ENCODE peak calls at places on chromosomes 12 and 14, in seven cellular contexts. One of them, this sample, is unnamed. For H3K9me3, the result is how much of the 10 kb centered on the place peaks cover.

GRCh38 chr14:44316647-44317432 is 190.2 kb downstream of the FSCB start:
- DNase-seq in ascending aorta: no peak
- DNase-seq in fibroblast of lung: peak
- DNase-seq in H9: no peak
- DNase-seq in GM23248: peak
- DNase-seq in mucosa of descending colon: peak
- DNase-seq in OCI-LY7: no peak
- DNase-seq in this sample: peak

GRCh38 chr14:26319139-26319864 is 278.5 kb downstream of the NOVA1 start:
- DNase-seq in ascending aorta: no peak
- DNase-seq in fibroblast of lung: no peak
- DNase-seq in OCI-LY7: no peak
- DNase-seq in H9: no peak
- DNase-seq in mucosa of descending colon: no peak
- DNase-seq in GM23248: no peak
- DNase-seq in this sample: no peak

GRCh38 chr14:24958271-24958670 is 91.7 kb downstream of the STXBP6 start:
- DNase-seq in mucosa of descending colon: no peak
- DNase-seq in H9: no peak
- DNase-seq in GM23248: no peak
- DNase-seq in OCI-LY7: no peak
- DNase-seq in ascending aorta: no peak
- DNase-seq in fibroblast of lung: no peak
- DNase-seq in this sample: no peak

GRCh38 chr12:58547217-58547616 is 373.1 kb downstream of the LRIG3 start:
- DNase-seq in H9: no peak
- DNase-seq in ascending aorta: no peak
- DNase-seq in OCI-LY7: no peak
- DNase-seq in fibroblast of lung: no peak
- DNase-seq in mucosa of descending colon: no peak
- DNase-seq in GM23248: no peak
- DNase-seq in this sample: no peak

GRCh38 chr12:109539508-109539907 is 33.8 kb downstream of the MMAB start:
- DNase-seq in H9: no peak
- DNase-seq in fibroblast of lung: peak
- DNase-seq in ascending aorta: no peak
- DNase-seq in GM23248: peak
- DNase-seq in mucosa of descending colon: no peak
- DNase-seq in OCI-LY7: no peak
- DNase-seq in this sample: no peak

GRCh38 chr12:119668315-119668651 is 350 bp downstream of the PRKAB1 start:
- DNase-seq in mucosa of descending colon: no peak
- DNase-seq in GM23248: peak
- DNase-seq in fibroblast of lung: peak
- DNase-seq in OCI-LY7: peak
- DNase-seq in H9: no peak
- DNase-seq in ascending aorta: no peak
- DNase-seq in this sample: no peak

GRCh38 chr14:59305231-59305630 is 116.8 kb downstream of the DAAM1 start:
- DNase-seq in OCI-LY7: peak
- DNase-seq in GM23248: peak
- DNase-seq in H9: no peak
- DNase-seq in mucosa of descending colon: no peak
- DNase-seq in fibroblast of lung: peak
- DNase-seq in ascending aorta: no peak
- DNase-seq in this sample: no peak

GRCh38 chr14:71579331-71579730 is 352.9 kb upstream of the RGS6 start:
- DNase-seq in fibroblast of lung: no peak
- DNase-seq in GM23248: no peak
- DNase-seq in OCI-LY7: no peak
- DNase-seq in H9: no peak
- DNase-seq in ascending aorta: no peak
- DNase-seq in mucosa of descending colon: no peak
- DNase-seq in this sample: no peak

GRCh38 chr12:2794261-2794735 is 472 bp upstream of the FKBP4 start:
- DNase-seq in GM23248: peak
- DNase-seq in OCI-LY7: peak
- DNase-seq in mucosa of descending colon: no peak
- DNase-seq in fibroblast of lung: peak
- DNase-seq in ascending aorta: no peak
- DNase-seq in H9: no peak
- DNase-seq in this sample: no peak

GRCh38 chr14:82642425-82642824 is 1108.8 kb upstream of the SEL1L start:
- DNase-seq in fibroblast of lung: peak
- DNase-seq in mucosa of descending colon: no peak
- DNase-seq in GM23248: no peak
- DNase-seq in OCI-LY7: no peak
- DNase-seq in ascending aorta: no peak
- DNase-seq in H9: peak
- DNase-seq in this sample: no peak

GRCh38 chr12:127690161-127690560 is 576.8 kb upstream of the TMEM132C start:
- DNase-seq in OCI-LY7: peak
- DNase-seq in mucosa of descending colon: no peak
- DNase-seq in fibroblast of lung: no peak
- DNase-seq in H9: no peak
- DNase-seq in ascending aorta: no peak
- DNase-seq in GM23248: no peak
- DNase-seq in this sample: peak

GRCh38 chr12:105804591-105805265 is 334.0 kb downstream of the NUAK1 start:
- DNase-seq in mucosa of descending colon: no peak
- DNase-seq in OCI-LY7: no peak
- DNase-seq in ascending aorta: no peak
- DNase-seq in GM23248: no peak
- DNase-seq in fibroblast of lung: no peak
- DNase-seq in H9: no peak
- DNase-seq in this sample: no peak

GRCh38 chr14:47921133-47921532 is 245.7 kb upstream of the MDGA2 start:
- DNase-seq in fibroblast of lung: no peak
- DNase-seq in H9: no peak
- DNase-seq in mucosa of descending colon: no peak
- DNase-seq in ascending aorta: no peak
- DNase-seq in OCI-LY7: no peak
- DNase-seq in GM23248: no peak
- DNase-seq in this sample: no peak

GRCh38 chr12:92059976-92060375 is 85.7 kb downstream of the BTG1 start:
- DNase-seq in GM23248: peak
- DNase-seq in OCI-LY7: no peak
- DNase-seq in H9: no peak
- DNase-seq in fibroblast of lung: peak
- DNase-seq in mucosa of descending colon: no peak
- DNase-seq in ascending aorta: no peak
- DNase-seq in this sample: no peak

GRCh38 chr12:7374423-7375144 is 69.4 kb downstream of the CD163L1 start:
- DNase-seq in fibroblast of lung: peak
- DNase-seq in ascending aorta: no peak
- DNase-seq in GM23248: peak
- DNase-seq in mucosa of descending colon: no peak
- DNase-seq in OCI-LY7: peak
- DNase-seq in H9: peak
- DNase-seq in this sample: peak

GRCh38 chr12:108360487-108360886 is 21.4 kb upstream of the CMKLR1 start:
- DNase-seq in H9: no peak
- DNase-seq in mucosa of descending colon: no peak
- DNase-seq in ascending aorta: no peak
- DNase-seq in OCI-LY7: no peak
- DNase-seq in fibroblast of lung: no peak
- DNase-seq in GM23248: peak
- DNase-seq in this sample: no peak

GRCh38 chr12:100346660-100347059 is 10.2 kb upstream of the SLC17A8 start:
- DNase-seq in H9: no peak
- DNase-seq in GM23248: no peak
- DNase-seq in ascending aorta: no peak
- DNase-seq in mucosa of descending colon: no peak
- DNase-seq in fibroblast of lung: no peak
- DNase-seq in OCI-LY7: no peak
- DNase-seq in this sample: no peak

GRCh38 chr14:75303415-75303814 is 24.8 kb downstream of the FOS start:
- DNase-seq in fibroblast of lung: peak
- DNase-seq in ascending aorta: no peak
- DNase-seq in OCI-LY7: peak
- DNase-seq in GM23248: peak
- DNase-seq in mucosa of descending colon: no peak
- DNase-seq in H9: peak
- DNase-seq in this sample: no peak

GRCh38 chr12:52045794-52046199 is 5.4 kb upstream of the NR4A1 start:
- DNase-seq in GM23248: no peak
- DNase-seq in mucosa of descending colon: peak
- DNase-seq in fibroblast of lung: no peak
- DNase-seq in H9: no peak
- DNase-seq in ascending aorta: no peak
- DNase-seq in OCI-LY7: no peak
- DNase-seq in this sample: no peak

GRCh38 chr12:132942611-132943010 is 13.5 kb downstream of the ZNF605 start:
- DNase-seq in GM23248: no peak
- DNase-seq in fibroblast of lung: no peak
- DNase-seq in H9: no peak
- DNase-seq in mucosa of descending colon: no peak
- DNase-seq in ascending aorta: no peak
- DNase-seq in OCI-LY7: no peak
- DNase-seq in this sample: peak

GRCh38 chr12:132941336-132941954 is 14.7 kb downstream of the ZNF605 start:
- DNase-seq in fibroblast of lung: no peak
- DNase-seq in GM23248: no peak
- DNase-seq in OCI-LY7: no peak
- DNase-seq in ascending aorta: no peak
- DNase-seq in mucosa of descending colon: no peak
- DNase-seq in H9: no peak
- DNase-seq in this sample: peak

GRCh38 chr12:132936163-132936562 is 19.9 kb downstream of the ZNF605 start:
- DNase-seq in fibroblast of lung: no peak
- DNase-seq in OCI-LY7: no peak
- DNase-seq in ascending aorta: no peak
- DNase-seq in GM23248: no peak
- DNase-seq in mucosa of descending colon: no peak
- DNase-seq in H9: no peak
- DNase-seq in this sample: no peak

GRCh38 chr12:132937476-132937875 is 18.6 kb downstream of the ZNF605 start:
- DNase-seq in GM23248: no peak
- DNase-seq in OCI-LY7: no peak
- DNase-seq in ascending aorta: no peak
- DNase-seq in H9: no peak
- DNase-seq in fibroblast of lung: no peak
- DNase-seq in mucosa of descending colon: no peak
- DNase-seq in this sample: no peak

DNA sequence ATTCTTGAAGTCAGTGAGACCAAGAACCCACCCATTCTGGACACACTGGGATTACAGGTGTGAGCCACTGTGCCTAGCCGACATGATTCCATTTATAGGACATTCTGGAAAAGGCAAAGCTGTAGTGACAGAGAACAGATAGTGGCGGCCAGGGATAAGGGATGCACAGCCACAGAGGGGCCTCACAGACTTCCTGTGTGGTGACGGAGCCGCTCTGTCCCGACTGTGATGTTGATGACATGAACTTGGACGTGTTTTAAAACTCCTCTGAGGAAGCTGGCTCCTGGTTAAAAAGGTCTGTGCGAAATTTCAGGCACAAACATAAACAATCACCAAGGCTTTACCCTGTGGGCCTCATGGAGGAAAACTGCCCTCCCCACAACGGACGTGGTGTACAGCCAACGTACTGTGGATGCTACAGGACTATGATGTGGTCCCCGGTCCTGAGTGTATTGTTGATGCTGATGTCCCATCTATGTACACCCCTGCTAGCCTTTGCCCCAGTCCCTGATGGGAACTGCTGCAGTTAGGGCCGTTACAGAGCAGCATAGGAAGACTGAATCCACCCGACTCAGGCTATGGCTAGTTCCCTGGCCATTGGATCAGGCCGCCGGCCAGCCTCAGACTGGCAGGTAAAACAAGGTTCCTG is 15.9 kb downstream of the ZNF605 start:
- DNase-seq in ascending aorta: no peak
- DNase-seq in mucosa of descending colon: no peak
- DNase-seq in GM23248: no peak
- DNase-seq in OCI-LY7: no peak
- DNase-seq in H9: no peak
- DNase-seq in fibroblast of lung: no peak
- DNase-seq in this sample: peak
- H3K9me3 ChIP-seq in ascending aorta: half or more
- H3K9me3 ChIP-seq in mucosa of descending colon: half or more
- H3K9me3 ChIP-seq in GM23248: under half
- H3K9me3 ChIP-seq in OCI-LY7: under half
- H3K9me3 ChIP-seq in H9: under half
- H3K9me3 ChIP-seq in fibroblast of lung: under half
- H3K9me3 ChIP-seq in this sample: half or more

GRCh38 chr12:34390171-34390841 is 368.0 kb downstream of the ALG10 start:
- DNase-seq in fibroblast of lung: no peak
- DNase-seq in OCI-LY7: no peak
- DNase-seq in GM23248: no peak
- DNase-seq in H9: no peak
- DNase-seq in mucosa of descending colon: peak
- DNase-seq in ascending aorta: no peak
- DNase-seq in this sample: no peak

GRCh38 chr12:34392741-34393085 is 370.4 kb downstream of the ALG10 start:
- DNase-seq in ascending aorta: no peak
- DNase-seq in OCI-LY7: no peak
- DNase-seq in fibroblast of lung: no peak
- DNase-seq in GM23248: no peak
- DNase-seq in H9: peak
- DNase-seq in mucosa of descending colon: no peak
- DNase-seq in this sample: no peak

GRCh38 chr12:34391771-34392581 is 369.7 kb downstream of the ALG10 start:
- DNase-seq in H9: no peak
- DNase-seq in fibroblast of lung: no peak
- DNase-seq in mucosa of descending colon: peak
- DNase-seq in GM23248: no peak
- DNase-seq in OCI-LY7: no peak
- DNase-seq in ascending aorta: no peak
- DNase-seq in this sample: peak

GRCh38 chr12:34389378-34390170 is 367.3 kb downstream of the ALG10 start:
- DNase-seq in H9: no peak
- DNase-seq in GM23248: no peak
- DNase-seq in mucosa of descending colon: peak
- DNase-seq in OCI-LY7: no peak
- DNase-seq in ascending aorta: no peak
- DNase-seq in fibroblast of lung: no peak
- DNase-seq in this sample: no peak

GRCh38 chr12:34390846-34391700 is 368.8 kb downstream of the ALG10 start:
- DNase-seq in OCI-LY7: no peak
- DNase-seq in mucosa of descending colon: peak
- DNase-seq in H9: no peak
- DNase-seq in fibroblast of lung: no peak
- DNase-seq in ascending aorta: no peak
- DNase-seq in GM23248: no peak
- DNase-seq in this sample: no peak
- H3K9me3 ChIP-seq in OCI-LY7: under half
- H3K9me3 ChIP-seq in mucosa of descending colon: half or more
- H3K9me3 ChIP-seq in H9: half or more
- H3K9me3 ChIP-seq in fibroblast of lung: under half
- H3K9me3 ChIP-seq in ascending aorta: under half
- H3K9me3 ChIP-seq in GM23248: under half
- H3K9me3 ChIP-seq in this sample: under half

GRCh38 chr14:106185837-106186233 is 659.5 kb downstream of the TMEM121 start:
- DNase-seq in fibroblast of lung: no peak
- DNase-seq in OCI-LY7: peak
- DNase-seq in mucosa of descending colon: no peak
- DNase-seq in ascending aorta: no peak
- DNase-seq in GM23248: no peak
- DNase-seq in H9: no peak
- DNase-seq in this sample: no peak
- H3K9me3 ChIP-seq in fibroblast of lung: under half
- H3K9me3 ChIP-seq in OCI-LY7: under half
- H3K9me3 ChIP-seq in mucosa of descending colon: under half
- H3K9me3 ChIP-seq in ascending aorta: under half
- H3K9me3 ChIP-seq in GM23248: under half
- H3K9me3 ChIP-seq in H9: half or more
- H3K9me3 ChIP-seq in this sample: under half

GRCh38 chr12:32043928-32044549 is 62.6 kb upstream of the BICD1 start:
- DNase-seq in OCI-LY7: peak
- DNase-seq in GM23248: peak
- DNase-seq in H9: peak
- DNase-seq in mucosa of descending colon: no peak
- DNase-seq in ascending aorta: no peak
- DNase-seq in fibroblast of lung: no peak
- DNase-seq in this sample: no peak
- H3K9me3 ChIP-seq in OCI-LY7: under half
- H3K9me3 ChIP-seq in GM23248: under half
- H3K9me3 ChIP-seq in H9: under half
- H3K9me3 ChIP-seq in mucosa of descending colon: under half
- H3K9me3 ChIP-seq in ascending aorta: under half
- H3K9me3 ChIP-seq in fibroblast of lung: under half
- H3K9me3 ChIP-seq in this sample: under half

This sample was measured in SJSA1.